ENCODE peak calls at places on chromosomes 13 and 19, in eight cellular contexts. One of them, this sample, is unnamed.

GRCh38 chr19:42282036-42282762 is 13.1 kb downstream of the CIC start:
- DNase-seq in fibroblast of lung: peak
- DNase-seq in neural crest cell: no peak
- DNase-seq in progenitor cell of endocrine pancreas: no peak
- DNase-seq in CD8-positive, alpha-beta T cell: peak
- DNase-seq in tibial artery: no peak
- DNase-seq in B cell: peak
- DNase-seq in uterus: no peak
- DNase-seq in this sample: no peak

GRCh38 chr19:29454109-29454508 is 71.7 kb upstream of the VSTM2B start:
- DNase-seq in tibial artery: no peak
- DNase-seq in fibroblast of lung: no peak
- DNase-seq in neural crest cell: no peak
- DNase-seq in B cell: no peak
- DNase-seq in uterus: no peak
- DNase-seq in CD8-positive, alpha-beta T cell: no peak
- DNase-seq in progenitor cell of endocrine pancreas: no peak
- DNase-seq in this sample: no peak

GRCh38 chr13:32969516-32969941 is 46.7 kb upstream of the KL start:
- DNase-seq in B cell: no peak
- DNase-seq in tibial artery: no peak
- DNase-seq in fibroblast of lung: peak
- DNase-seq in uterus: peak
- DNase-seq in progenitor cell of endocrine pancreas: no peak
- DNase-seq in CD8-positive, alpha-beta T cell: no peak
- DNase-seq in neural crest cell: no peak
- DNase-seq in this sample: no peak

GRCh38 chr19:53365899-53366493 is 491 bp downstream of the ZNF525 start:
- DNase-seq in B cell: no peak
- DNase-seq in uterus: no peak
- DNase-seq in CD8-positive, alpha-beta T cell: no peak
- DNase-seq in fibroblast of lung: no peak
- DNase-seq in neural crest cell: peak
- DNase-seq in progenitor cell of endocrine pancreas: no peak
- DNase-seq in tibial artery: no peak
- DNase-seq in this sample: peak

GRCh38 chr13:51733656-51734334 is 70.2 kb downstream of the DHRS12 start:
- DNase-seq in B cell: no peak
- DNase-seq in uterus: no peak
- DNase-seq in progenitor cell of endocrine pancreas: no peak
- DNase-seq in CD8-positive, alpha-beta T cell: no peak
- DNase-seq in fibroblast of lung: no peak
- DNase-seq in neural crest cell: no peak
- DNase-seq in tibial artery: no peak
- DNase-seq in this sample: no peak

GRCh38 chr13:47521895-47522487 is 479.1 kb downstream of the SUCLA2 start:
- DNase-seq in neural crest cell: no peak
- DNase-seq in B cell: no peak
- DNase-seq in progenitor cell of endocrine pancreas: no peak
- DNase-seq in fibroblast of lung: no peak
- DNase-seq in uterus: no peak
- DNase-seq in CD8-positive, alpha-beta T cell: no peak
- DNase-seq in tibial artery: no peak
- DNase-seq in this sample: no peak

GRCh38 chr13:106110241-106110855 is 425.1 kb downstream of the EFNB2 start:
- DNase-seq in B cell: no peak
- DNase-seq in uterus: no peak
- DNase-seq in CD8-positive, alpha-beta T cell: no peak
- DNase-seq in fibroblast of lung: peak
- DNase-seq in tibial artery: no peak
- DNase-seq in progenitor cell of endocrine pancreas: no peak
- DNase-seq in neural crest cell: no peak
- DNase-seq in this sample: no peak

GRCh38 chr19:1410136-1410786 is 2.9 kb downstream of the DAZAP1 start:
- DNase-seq in CD8-positive, alpha-beta T cell: no peak
- DNase-seq in neural crest cell: no peak
- DNase-seq in uterus: no peak
- DNase-seq in progenitor cell of endocrine pancreas: no peak
- DNase-seq in fibroblast of lung: peak
- DNase-seq in tibial artery: no peak
- DNase-seq in B cell: no peak
- DNase-seq in this sample: no peak

GRCh38 chr13:91078093-91078679 is 269.3 kb upstream of the MIR17HG start:
- DNase-seq in progenitor cell of endocrine pancreas: no peak
- DNase-seq in uterus: no peak
- DNase-seq in neural crest cell: no peak
- DNase-seq in B cell: no peak
- DNase-seq in tibial artery: no peak
- DNase-seq in fibroblast of lung: peak
- DNase-seq in CD8-positive, alpha-beta T cell: no peak
- DNase-seq in this sample: no peak

GRCh38 chr19:53432088-53432661 is 391 bp downstream of the ZNF761 start:
- DNase-seq in tibial artery: no peak
- DNase-seq in B cell: no peak
- DNase-seq in fibroblast of lung: peak
- DNase-seq in progenitor cell of endocrine pancreas: peak
- DNase-seq in neural crest cell: peak
- DNase-seq in CD8-positive, alpha-beta T cell: no peak
- DNase-seq in uterus: no peak
- DNase-seq in this sample: no peak

GRCh38 chr13:21672811-21673591 is 2.1 kb downstream of the FGF9 start:
- DNase-seq in neural crest cell: no peak
- DNase-seq in CD8-positive, alpha-beta T cell: no peak
- DNase-seq in fibroblast of lung: no peak
- DNase-seq in tibial artery: no peak
- DNase-seq in uterus: no peak
- DNase-seq in progenitor cell of endocrine pancreas: no peak
- DNase-seq in B cell: no peak
- DNase-seq in this sample: no peak

GRCh38 chr19:45130888-45131615 is 29.7 kb downstream of the NKPD1 start:
- DNase-seq in CD8-positive, alpha-beta T cell: no peak
- DNase-seq in neural crest cell: no peak
- DNase-seq in progenitor cell of endocrine pancreas: no peak
- DNase-seq in tibial artery: no peak
- DNase-seq in B cell: no peak
- DNase-seq in uterus: no peak
- DNase-seq in fibroblast of lung: peak
- DNase-seq in this sample: peak

GRCh38 chr13:106525865-106526264 is 9.6 kb downstream of the EFNB2 start:
- DNase-seq in CD8-positive, alpha-beta T cell: no peak
- DNase-seq in fibroblast of lung: no peak
- DNase-seq in B cell: no peak
- DNase-seq in neural crest cell: no peak
- DNase-seq in tibial artery: no peak
- DNase-seq in progenitor cell of endocrine pancreas: no peak
- DNase-seq in uterus: no peak
- DNase-seq in this sample: no peak

GRCh38 chr19:18648971-18649310 is 12.1 kb downstream of the KLHL26 start:
- DNase-seq in neural crest cell: no peak
- DNase-seq in fibroblast of lung: peak
- DNase-seq in progenitor cell of endocrine pancreas: no peak
- DNase-seq in tibial artery: peak
- DNase-seq in uterus: no peak
- DNase-seq in B cell: no peak
- DNase-seq in CD8-positive, alpha-beta T cell: no peak
- DNase-seq in this sample: no peak

GRCh38 chr13:29503041-29503837 is 92.2 kb downstream of the SLC7A1 start:
- DNase-seq in neural crest cell: peak
- DNase-seq in uterus: no peak
- DNase-seq in tibial artery: no peak
- DNase-seq in fibroblast of lung: peak
- DNase-seq in progenitor cell of endocrine pancreas: peak
- DNase-seq in B cell: no peak
- DNase-seq in CD8-positive, alpha-beta T cell: no peak
- DNase-seq in this sample: no peak

GRCh38 chr19:40116075-40116474 is 25.3 kb upstream of the ZNF780A start:
- DNase-seq in neural crest cell: no peak
- DNase-seq in progenitor cell of endocrine pancreas: no peak
- DNase-seq in CD8-positive, alpha-beta T cell: no peak
- DNase-seq in uterus: no peak
- DNase-seq in tibial artery: no peak
- DNase-seq in fibroblast of lung: no peak
- DNase-seq in B cell: no peak
- DNase-seq in this sample: no peak
- TF ChIP-seq CTCF in neural crest cell: no peak
- TF ChIP-seq CTCF in progenitor cell of endocrine pancreas: no peak
- TF ChIP-seq CTCF in CD8-positive, alpha-beta T cell: no peak
- TF ChIP-seq CTCF in uterus: no peak
- TF ChIP-seq CTCF in tibial artery: no peak
- TF ChIP-seq CTCF in fibroblast of lung: no peak
- TF ChIP-seq CTCF in B cell: no peak
- TF ChIP-seq CTCF in this sample: no peak

DNA sequence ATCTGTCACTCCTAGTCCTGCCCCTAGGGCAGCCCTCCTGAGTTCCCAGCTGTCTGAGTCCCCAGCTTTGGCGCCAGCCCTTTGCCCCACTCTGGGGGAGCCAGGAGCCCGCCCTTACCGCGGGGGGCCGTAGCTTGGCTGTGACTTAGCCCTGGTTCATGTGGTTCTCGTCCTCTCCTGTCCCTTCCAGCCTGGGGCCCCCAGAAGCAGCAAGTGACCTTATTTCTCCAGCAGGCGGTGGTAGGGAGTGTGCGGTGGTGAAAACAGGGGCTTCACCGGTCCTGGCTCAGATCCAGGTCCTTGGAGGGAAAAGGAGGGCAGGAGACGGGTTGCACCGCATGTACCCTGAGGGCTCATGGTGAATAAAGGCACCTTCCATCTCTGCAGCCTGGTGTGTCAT is 7.9 kb downstream of the GIPC3 start:
- DNase-seq in B cell: no peak
- DNase-seq in CD8-positive, alpha-beta T cell: no peak
- DNase-seq in neural crest cell: no peak
- DNase-seq in uterus: no peak
- DNase-seq in fibroblast of lung: no peak
- DNase-seq in progenitor cell of endocrine pancreas: no peak
- DNase-seq in tibial artery: no peak
- DNase-seq in this sample: no peak
- TF ChIP-seq CTCF in B cell: no peak
- TF ChIP-seq CTCF in CD8-positive, alpha-beta T cell: no peak
- TF ChIP-seq CTCF in neural crest cell: no peak
- TF ChIP-seq CTCF in uterus: no peak
- TF ChIP-seq CTCF in fibroblast of lung: peak
- TF ChIP-seq CTCF in progenitor cell of endocrine pancreas: no peak
- TF ChIP-seq CTCF in tibial artery: no peak
- TF ChIP-seq CTCF in this sample: no peak

DNA sequence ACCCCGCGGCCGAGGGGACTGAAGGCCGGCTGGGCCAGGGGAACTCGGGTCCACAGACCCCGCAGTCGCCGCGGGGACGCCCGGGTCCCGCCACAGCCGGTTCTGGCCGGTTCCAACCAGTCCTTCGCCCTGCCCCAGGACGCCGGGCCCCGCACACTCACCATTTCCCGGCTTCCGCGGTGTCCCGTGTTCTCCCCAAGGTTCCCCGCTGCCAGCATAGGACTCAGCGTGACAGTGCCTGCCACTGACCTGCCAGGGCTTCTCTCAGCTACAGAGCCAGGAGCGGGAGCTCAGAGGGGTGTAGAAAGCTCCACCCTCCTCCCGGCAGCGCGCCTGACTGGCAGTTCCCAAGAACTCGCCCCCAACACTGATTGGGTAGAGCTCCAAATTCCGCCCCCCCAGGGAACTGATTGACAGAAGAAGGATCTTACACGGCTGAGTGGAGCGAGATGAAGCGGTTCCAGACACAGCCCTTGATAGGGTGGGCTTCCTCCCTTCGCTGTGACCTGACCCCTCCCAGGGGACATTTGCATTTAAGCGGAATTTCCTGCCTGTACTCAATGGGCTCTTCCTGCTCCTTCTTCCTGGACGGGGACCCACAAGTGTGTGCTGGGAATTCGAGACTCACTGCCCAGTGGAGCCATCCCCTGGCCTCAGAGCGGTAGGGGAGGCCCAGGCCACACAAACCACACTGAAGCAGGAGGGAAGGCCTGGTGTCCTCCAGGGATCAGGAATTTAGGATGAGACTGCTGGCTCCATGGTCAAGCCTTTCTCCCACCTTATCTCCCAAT is at the start of gene ZNF442:
- DNase-seq in tibial artery: peak
- DNase-seq in progenitor cell of endocrine pancreas: peak
- DNase-seq in fibroblast of lung: peak
- DNase-seq in uterus: peak
- DNase-seq in CD8-positive, alpha-beta T cell: peak
- DNase-seq in neural crest cell: peak
- DNase-seq in B cell: peak
- DNase-seq in this sample: peak
- TF ChIP-seq CTCF in tibial artery: peak
- TF ChIP-seq CTCF in progenitor cell of endocrine pancreas: peak
- TF ChIP-seq CTCF in fibroblast of lung: peak
- TF ChIP-seq CTCF in uterus: peak
- TF ChIP-seq CTCF in CD8-positive, alpha-beta T cell: no peak
- TF ChIP-seq CTCF in neural crest cell: peak
- TF ChIP-seq CTCF in B cell: peak
- TF ChIP-seq CTCF in this sample: peak

DNA sequence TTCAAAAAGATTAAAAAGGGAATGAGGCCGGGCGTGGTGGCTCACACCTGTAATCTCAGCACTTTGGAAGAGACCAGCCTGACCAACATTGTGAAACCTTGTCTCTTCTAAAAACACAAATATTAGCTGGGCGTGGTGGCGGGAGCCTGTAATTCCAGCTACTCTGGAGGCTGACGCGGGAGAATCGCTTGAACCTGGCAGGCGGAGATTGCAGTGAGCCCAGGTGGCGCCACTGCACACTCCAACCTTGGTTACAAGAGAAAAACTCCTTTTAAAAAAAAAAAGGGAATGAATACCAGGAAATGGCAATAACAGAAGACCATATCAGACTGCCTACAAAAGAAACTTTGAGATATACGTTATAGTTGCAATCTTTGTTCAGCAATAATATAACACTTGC is 1244.5 kb downstream of the PCDH9 start:
- DNase-seq in progenitor cell of endocrine pancreas: no peak
- DNase-seq in uterus: no peak
- DNase-seq in fibroblast of lung: no peak
- DNase-seq in B cell: no peak
- DNase-seq in neural crest cell: no peak
- DNase-seq in tibial artery: no peak
- DNase-seq in CD8-positive, alpha-beta T cell: no peak
- DNase-seq in this sample: no peak
- TF ChIP-seq CTCF in progenitor cell of endocrine pancreas: peak
- TF ChIP-seq CTCF in uterus: no peak
- TF ChIP-seq CTCF in fibroblast of lung: no peak
- TF ChIP-seq CTCF in B cell: no peak
- TF ChIP-seq CTCF in neural crest cell: no peak
- TF ChIP-seq CTCF in tibial artery: no peak
- TF ChIP-seq CTCF in CD8-positive, alpha-beta T cell: no peak
- TF ChIP-seq CTCF in this sample: no peak

DNA sequence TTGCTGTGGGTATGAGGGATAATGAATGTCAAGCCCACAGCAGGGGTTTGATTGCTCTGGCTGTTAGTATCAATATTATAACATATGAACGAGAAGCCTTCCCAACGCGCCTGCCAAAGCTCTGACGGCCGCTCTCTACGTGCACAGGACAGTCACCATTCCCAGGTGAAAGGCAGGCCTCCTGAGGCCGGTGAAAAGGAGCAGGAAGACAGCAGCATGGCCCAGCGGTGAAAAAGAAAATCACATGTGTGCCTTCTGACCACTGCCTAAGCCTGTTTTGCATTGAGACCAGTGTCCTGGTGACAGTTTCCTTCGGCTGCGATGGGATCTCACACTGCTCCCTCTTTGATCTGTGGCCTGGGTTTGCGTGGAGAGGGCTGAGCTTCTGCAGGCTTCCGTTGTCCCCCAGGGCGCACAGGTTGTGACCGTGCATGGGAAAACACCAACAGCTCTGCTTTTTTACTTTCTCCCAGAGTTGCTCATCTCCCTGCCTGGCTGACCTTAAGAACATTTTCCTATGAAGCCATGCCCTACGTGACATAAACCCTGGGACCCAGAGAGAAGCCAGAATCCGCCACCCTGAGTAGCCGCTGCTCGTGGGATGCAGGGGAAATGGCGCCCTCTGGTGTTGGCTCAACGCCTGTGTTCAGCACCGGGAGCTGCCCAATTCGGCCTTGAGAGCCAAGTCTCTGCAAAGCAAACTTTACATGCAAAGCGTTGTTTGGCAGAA is 112.0 kb upstream of the GPR12 start:
- DNase-seq in neural crest cell: peak
- DNase-seq in B cell: peak
- DNase-seq in CD8-positive, alpha-beta T cell: peak
- DNase-seq in uterus: no peak
- DNase-seq in fibroblast of lung: no peak
- DNase-seq in tibial artery: no peak
- DNase-seq in progenitor cell of endocrine pancreas: peak
- DNase-seq in this sample: peak
- TF ChIP-seq CTCF in neural crest cell: peak
- TF ChIP-seq CTCF in B cell: peak
- TF ChIP-seq CTCF in CD8-positive, alpha-beta T cell: peak
- TF ChIP-seq CTCF in uterus: no peak
- TF ChIP-seq CTCF in fibroblast of lung: peak
- TF ChIP-seq CTCF in tibial artery: peak
- TF ChIP-seq CTCF in progenitor cell of endocrine pancreas: peak
- TF ChIP-seq CTCF in this sample: peak

This sample was measured in dorsolateral prefrontal cortex.